ENCODE peak calls at places on chromosomes 7 and 10, in seven cellular contexts. D is heart right ventricle; N is lung; O is CD8-positive, alpha-beta T cell; Q is dorsolateral prefrontal cortex; G is tibial nerve; T is choroid plexus epithelial cell. E is an unnamed sample.

GRCh38 chr10:526651-527312 is 162.7 kb downstream of the DIP2C start:
- DNase-seq in D (no peak), N (no peak), O (no peak), Q (peak; percentile 31), G (no peak), T (no peak), E (no peak)

GRCh38 chr7:88279323-88279722 is 27.4 kb downstream of the STEAP4 start:
- DNase-seq in D (no peak), N (no peak), O (no peak), Q (no peak), G (no peak), T (no peak), E (no peak)

GRCh38 chr10:93580824-93581223 is 14.4 kb downstream of the FFAR4 start:
- DNase-seq in D (no peak), N (no peak), O (no peak), Q (peak; percentile 62), G (no peak), T (peak; percentile 24), E (no peak)

GRCh38 chr7:30613366-30614325 is 19.0 kb downstream of the GARS1 start:
- DNase-seq in D (no peak), N (no peak), O (no peak), Q (no peak), G (no peak), T (no peak), E (no peak)

GRCh38 chr10:98569878-98570277 is 123.1 kb upstream of the HPS1 start:
- DNase-seq in D (no peak), N (no peak), O (no peak), Q (no peak), G (no peak), T (no peak), E (no peak)

GRCh38 chr10:6114758-6115410 is 26.1 kb downstream of the RBM17 start:
- DNase-seq in D (peak; percentile 32), N (no peak), O (no peak), Q (no peak), G (peak; percentile 43), T (peak; percentile 32), E (no peak)

GRCh38 chr7:130963349-130963748 is 229.3 kb upstream of the KLF14 start:
- DNase-seq in D (no peak), N (no peak), O (no peak), Q (no peak), G (no peak), T (no peak), E (no peak)

GRCh38 chr7:142303650-142304049 is 45.8 kb upstream of the PRSS58 start:
- DNase-seq in D (no peak), N (no peak), O (no peak), Q (no peak), G (no peak), T (no peak), E (no peak)

GRCh38 chr7:101362334-101363195 is at the start of gene COL26A1:
- DNase-seq in D (peak; percentile 10), N (no peak), O (peak; percentile 53), Q (no peak), G (no peak), T (peak; percentile 17), E (no peak)

GRCh38 chr7:5630670-5631069 is 150.8 kb downstream of the RNF216 start:
- DNase-seq in D (no peak), N (no peak), O (peak; percentile 64), Q (no peak), G (no peak), T (no peak), E (no peak)

GRCh38 chr7:143126146-143126545 is 5.7 kb upstream of the PIP start:
- DNase-seq in D (no peak), N (no peak), O (no peak), Q (no peak), G (no peak), T (peak; percentile 80), E (no peak)

GRCh38 chr10:101566333-101567164 is 21.5 kb downstream of the POLL start:
- DNase-seq in D (no peak), N (no peak), O (no peak), Q (peak; percentile 55), G (no peak), T (peak; percentile 48), E (no peak)

GRCh38 chr7:7321681-7322080 is 139.3 kb downstream of the C1GALT1 start:
- DNase-seq in D (no peak), N (no peak), O (no peak), Q (no peak), G (no peak), T (no peak), E (no peak)

GRCh38 chr10:11024596-11024995 is 6.9 kb downstream of the CELF2 start:
- DNase-seq in D (no peak), N (no peak), O (no peak), Q (no peak), G (no peak), T (peak; percentile 65), E (no peak)

GRCh38 chr7:34761627-34762026 is 103.6 kb downstream of the NPSR1 start:
- DNase-seq in D (no peak), N (no peak), O (no peak), Q (no peak), G (no peak), T (peak; percentile 9), E (peak; percentile 10)

GRCh38 chr10:13871087-13871486 is 284.3 kb downstream of the PRPF18 start:
- DNase-seq in D (no peak), N (no peak), O (no peak), Q (no peak), G (no peak), T (no peak), E (no peak)

GRCh38 chr7:46391215-46391614 is 470.1 kb upstream of the IGFBP3 start:
- DNase-seq in D (no peak), N (no peak), O (no peak), Q (no peak), G (no peak), T (peak; percentile 31), E (no peak)

GRCh38 chr10:96254976-96255375 is 16.4 kb downstream of the BLNK start:
- DNase-seq in D (no peak), N (no peak), O (no peak), Q (no peak), G (no peak), T (no peak), E (no peak)

GRCh38 chr10:13784067-13784466 is 197.3 kb downstream of the PRPF18 start:
- DNase-seq in D (no peak), N (no peak), O (no peak), Q (no peak), G (no peak), T (peak; percentile 67), E (no peak)

GRCh38 chr10:82358486-82359097 is 483.6 kb downstream of the NRG3 start:
- DNase-seq in D (peak; percentile 51), N (no peak), O (no peak), Q (no peak), G (no peak), T (peak; percentile 5), E (no peak)

GRCh38 chr10:61662794-61663259 is at the start of gene CABCOCO1:
- DNase-seq in D (peak; percentile 53), N (peak; percentile 65), O (no peak), Q (peak; percentile 74), G (peak; percentile 8), T (peak; percentile 62), E (no peak)

GRCh38 chr7:105677803-105678583 is 96.7 kb upstream of the EFCAB10 start:
- DNase-seq in D (no peak), N (peak; percentile 61), O (peak; percentile 69), Q (no peak), G (peak; percentile 29), T (no peak), E (no peak)

GRCh38 chr10:48614481-48615383 is 9.9 kb upstream of the ARHGAP22 start:
- DNase-seq in D (no peak), N (no peak), O (no peak), Q (no peak), G (no peak), T (peak; percentile 58), E (no peak)

GRCh38 chr10:132390455-132391371 is 6.3 kb upstream of the PWWP2B start:
- DNase-seq in D (no peak), N (no peak), O (no peak), Q (no peak), G (no peak), T (no peak), E (no peak)

GRCh38 chr7:18978108-18978495 is 139.3 kb downstream of the TWIST1 start:
- DNase-seq in D (no peak), N (no peak), O (no peak), Q (no peak), G (no peak), T (peak; percentile 88), E (no peak)

GRCh38 chr7:150901160-150902035 is 49.1 kb downstream of the AOC1 start:
- DNase-seq in D (no peak), N (no peak), O (no peak), Q (no peak), G (no peak), T (peak; percentile 1), E (no peak)

GRCh38 chr7:116525913-116526857 is 1.3 kb downstream of the CAV1 start:
- DNase-seq in D (peak; percentile 82), N (peak; percentile 80), O (peak; percentile 74), Q (peak; percentile 47), G (peak; percentile 57), T (peak; percentile 92), E (no peak)

GRCh38 chr10:44980309-44981171 is 1.9 kb upstream of the DEPP1 start:
- DNase-seq in D (no peak), N (no peak), O (no peak), Q (no peak), G (no peak), T (no peak), E (no peak)

GRCh38 chr10:86727459-86727858 is 29.0 kb upstream of the BMPR1A start:
- DNase-seq in D (no peak), N (no peak), O (no peak), Q (no peak), G (no peak), T (no peak), E (no peak)

GRCh38 chr7:98603010-98603777 is 13.9 kb upstream of the NPTX2 start:
- DNase-seq in D (no peak), N (no peak), O (no peak), Q (no peak), G (no peak), T (no peak), E (no peak)
- H3K4me3 ChIP-seq in D (no peak overlapping the region), N (no peak overlapping the region), O (no peak overlapping the region), Q (no peak overlapping the region), G (no peak overlapping the region), T (no peak overlapping the region), E (no peak overlapping the region)

GRCh38 chr7:54888736-54889082 is 129.7 kb upstream of the SEC61G start:
- DNase-seq in D (no peak), N (no peak), O (no peak), Q (no peak), G (no peak), T (no peak), E (no peak)
- H3K4me3 ChIP-seq in D (peak overlapping the region; percentile 48), N (no peak overlapping the region), O (no peak overlapping the region), Q (peak overlapping the region; percentile 41), G (no peak overlapping the region), T (peak overlapping the region; percentile 64), E (no peak overlapping the region)

GRCh38 chr7:94683066-94683465 is 27.1 kb upstream of the SGCE start:
- DNase-seq in D (no peak), N (no peak), O (no peak), Q (no peak), G (no peak), T (no peak), E (no peak)

GRCh38 chr7:94687810-94688209 is 31.9 kb upstream of the SGCE start:
- DNase-seq in D (no peak), N (no peak), O (no peak), Q (no peak), G (no peak), T (peak; percentile 60), E (no peak)
- H3K4me3 ChIP-seq in D (no peak overlapping the region), N (no peak overlapping the region), O (no peak overlapping the region), Q (no peak overlapping the region), G (no peak overlapping the region), T (no peak overlapping the region), E (no peak overlapping the region)

GRCh38 chr7:74093671-74094223 is 10.1 kb downstream of the LIMK1 start:
- DNase-seq in D (no peak), N (no peak), O (no peak), Q (no peak), G (no peak), T (no peak), E (no peak)
- H3K4me3 ChIP-seq in D (peak overlapping the region; percentile 54), N (no peak overlapping the region), O (peak overlapping the region; percentile 43), Q (no peak overlapping the region), G (peak overlapping the region; percentile 44), T (peak overlapping the region; percentile 3), E (no peak overlapping the region)